ENCODE peak calls at places on chromosomes 12 and 14, in eight cellular contexts. O is sciatic nerve, P is GF-D8, X is SJSA1, Z is cardiac fibroblast, R is T-cell, N is DMS53, B is Daoy. K is an unnamed sample.

GRCh38 chr14:105324080-105324778 is 9.7 kb downstream of the PACS2 start:
- DNase-seq in O (no peak), P (no peak), X (no peak), Z (no peak), R (no peak), N (no peak), B (no peak), K (peak; percentile 52)

GRCh38 chr12:121224591-121224990 is 14.7 kb downstream of the P2RX4 start:
- DNase-seq in O (no peak), P (no peak), X (no peak), Z (no peak), R (peak; percentile 43), N (no peak), B (no peak), K (no peak)

GRCh38 chr12:111363578-111363977 is 5.3 kb downstream of the PHETA1 start:
- DNase-seq in O (no peak), P (no peak), X (no peak), Z (peak; percentile 67), R (no peak), N (no peak), B (no peak), K (no peak)

GRCh38 chr14:54025661-54026060 is 69.0 kb upstream of the BMP4 start:
- DNase-seq in O (no peak), P (no peak), X (no peak), Z (peak; percentile 58), R (no peak), N (peak; percentile 58), B (peak; percentile 23), K (no peak)

GRCh38 chr12:91590991-91591987 is 408.7 kb upstream of the DCN start:
- DNase-seq in O (no peak), P (no peak), X (no peak), Z (no peak), R (no peak), N (peak; percentile 23), B (no peak), K (no peak)

GRCh38 chr14:85516239-85517112 is 13.5 kb upstream of the FLRT2 start:
- DNase-seq in O (no peak), P (no peak), X (no peak), Z (peak; percentile 87), R (no peak), N (no peak), B (peak; percentile 46), K (no peak)

GRCh38 chr12:29725587-29726320 is 58.0 kb downstream of the TMTC1 start:
- DNase-seq in O (peak; percentile 66), P (no peak), X (peak; percentile 55), Z (peak; percentile 97), R (no peak), N (no peak), B (peak; percentile 13), K (peak; percentile 84)

GRCh38 chr14:104290756-104291122 is 152.4 kb downstream of the KIF26A start:
- DNase-seq in O (peak; percentile 28), P (no peak), X (no peak), Z (no peak), R (no peak), N (no peak), B (no peak), K (no peak)

GRCh38 chr12:105986779-105987686 is 151.7 kb downstream of the NUAK1 start:
- DNase-seq in O (no peak), P (no peak), X (no peak), Z (peak; percentile 81), R (no peak), N (no peak), B (peak; percentile 46), K (no peak)

GRCh38 chr12:220946-221550 is 7.1 kb upstream of the SLC6A12 start:
- DNase-seq in O (no peak), P (no peak), X (no peak), Z (no peak), R (no peak), N (no peak), B (no peak), K (no peak)

GRCh38 chr14:56963381-56963780 is 153.1 kb upstream of the OTX2 start:
- DNase-seq in O (no peak), P (no peak), X (no peak), Z (no peak), R (no peak), N (no peak), B (no peak), K (no peak)

GRCh38 chr14:24389266-24389855 is 9.4 kb upstream of the NYNRIN start:
- DNase-seq in O (no peak), P (no peak), X (peak; percentile 67), Z (peak; percentile 83), R (no peak), N (no peak), B (no peak), K (no peak)

GRCh38 chr14:59161571-59162175 is 26.8 kb upstream of the DAAM1 start:
- DNase-seq in O (no peak), P (no peak), X (no peak), Z (peak; percentile 90), R (no peak), N (peak; percentile 45), B (peak; percentile 70), K (no peak)

GRCh38 chr12:30909088-30909688 is 17.4 kb upstream of the TSPAN11 start:
- DNase-seq in O (peak; percentile 71), P (no peak), X (no peak), Z (no peak), R (no peak), N (no peak), B (no peak), K (no peak)

GRCh38 chr12:77070382-77071294 is 5.3 kb upstream of the E2F7 start:
- DNase-seq in O (no peak), P (no peak), X (no peak), Z (no peak), R (no peak), N (no peak), B (no peak), K (no peak)

GRCh38 chr14:106843951-106844483 is 1317.6 kb downstream of the TMEM121 start:
- DNase-seq in O (no peak), P (peak; percentile 61), X (no peak), Z (no peak), R (no peak), N (peak; percentile 83), B (peak; percentile 68), K (peak; percentile 36)

GRCh38 chr14:78399316-78399889 is 229.2 kb downstream of the NRXN3 start:
- DNase-seq in O (no peak), P (no peak), X (no peak), Z (peak; percentile 19), R (no peak), N (peak; percentile 16), B (peak; percentile 4), K (no peak)

GRCh38 chr12:45124485-45125155 is 73.7 kb upstream of the DBX2 start:
- DNase-seq in O (no peak), P (no peak), X (no peak), Z (no peak), R (no peak), N (no peak), B (no peak), K (no peak)

GRCh38 chr12:47868552-47869031 is 36.2 kb downstream of the VDR start:
- DNase-seq in O (no peak), P (no peak), X (no peak), Z (no peak), R (no peak), N (no peak), B (no peak), K (no peak)

K was measured in NCI-H345.